ENCODE peak calls at places on chromosomes 6 and 20, in four cellular contexts. K, C, W and A are unnamed samples.

GRCh38 chr6:56714982-56715456 is 72.3 kb upstream of the DST start:
- DNase-seq in W (peak; percentile 71), C (peak; percentile 64), K (no peak), A (no peak)

GRCh38 chr6:76708641-76709331 is 636.3 kb upstream of the IMPG1 start:
- DNase-seq in C (no peak), K (no peak), W (peak; percentile 21), A (no peak)

GRCh38 chr6:42331019-42331418 is 113.4 kb upstream of the MRPS10 start:
- DNase-seq in K (no peak), W (no peak), C (no peak), A (no peak)

GRCh38 chr6:138600726-138601125 is 101.4 kb upstream of the NHSL1 start:
- DNase-seq in K (no peak), W (peak; percentile 63), C (peak; percentile 3), A (no peak)

GRCh38 chr6:67292169-67292568 is 1342.9 kb upstream of the ADGRB3 start:
- DNase-seq in K (no peak), W (no peak), C (no peak), A (no peak)

GRCh38 chr6:93343476-93343875 is 75.9 kb downstream of the EPHA7 start:
- DNase-seq in W (no peak), C (no peak), K (no peak), A (no peak)

GRCh38 chr6:156729248-156729647 is 47.9 kb upstream of the ARID1B start:
- DNase-seq in W (peak; percentile 27), C (no peak), K (no peak), A (no peak)

GRCh38 chr6:136927313-136927712 is 5.2 kb downstream of the SLC35D3 start:
- DNase-seq in C (no peak), W (peak; percentile 15), K (no peak), A (no peak)

GRCh38 chr6:100568255-100568654 is 103.5 kb upstream of the SIM1 start:
- DNase-seq in K (no peak), W (no peak), C (no peak), A (no peak)

GRCh38 chr6:37205997-37206340 is 36.0 kb downstream of the PIM1 start:
- DNase-seq in W (no peak), C (no peak), K (no peak), A (no peak)

GRCh38 chr6:125791151-125791819 is 525 bp downstream of the NCOA7 start:
- DNase-seq in W (peak; percentile 74), K (peak; percentile 82), C (no peak), A (peak; percentile 65)

GRCh38 chr6:48325701-48326100 is 214.7 kb upstream of the PTCHD4 start:
- DNase-seq in C (no peak), W (peak; percentile 15), K (no peak), A (no peak)

GRCh38 chr20:38631155-38632022 is 29.8 kb downstream of the ARHGAP40 start:
- DNase-seq in K (no peak), C (no peak), W (peak; percentile 47), A (no peak)

GRCh38 chr20:46900068-46900467 is 5.4 kb downstream of the EYA2 start:
- DNase-seq in C (no peak), K (no peak), W (no peak), A (no peak)

GRCh38 chr6:11636121-11636520 is 98.6 kb downstream of the TMEM170B start:
- DNase-seq in K (no peak), C (no peak), W (no peak), A (no peak)

GRCh38 chr20:47220161-47220582 is 136.3 kb downstream of the ZMYND8 start:
- DNase-seq in W (peak; percentile 55), K (no peak), C (no peak), A (no peak)

GRCh38 chr6:90107721-90108364 is 188.8 kb downstream of the BACH2 start:
- DNase-seq in C (no peak), W (no peak), K (no peak), A (no peak)